ENCODE peak calls at places on chromosomes 7 and 10, in four cellular contexts. H, T, D and G are unnamed samples. For H3K4me1, the result is how much of the 10 kb centered on the place peaks cover.

GRCh38 chr7:122743211-122743610 is 40.5 kb upstream of the RNF148 start:
- DNase-seq in H (no peak), T (no peak), D (no peak), G (no peak)

GRCh38 chr10:11148131-11148530 is 130.5 kb downstream of the CELF2 start:
- DNase-seq in H (no peak), T (no peak), D (no peak), G (peak)

GRCh38 chr7:39720586-39720985 is 97.2 kb downstream of the RALA start:
- DNase-seq in H (no peak), T (peak), D (peak), G (no peak)

GRCh38 chr7:122304996-122305421 is 459 bp upstream of the FEZF1 start:
- DNase-seq in H (no peak), T (no peak), D (peak), G (no peak)

GRCh38 chr7:90216080-90216674 is 4.6 kb downstream of the STEAP2 start:
- DNase-seq in H (no peak), T (no peak), D (peak), G (no peak)

GRCh38 chr10:69425513-69426298 is 9.0 kb upstream of the TACR2 start:
- DNase-seq in H (no peak), T (peak), D (no peak), G (no peak)

GRCh38 chr10:73908853-73909611 is 1.9 kb upstream of the PLAU start:
- DNase-seq in H (peak), T (no peak), D (no peak), G (peak)

GRCh38 chr10:44763331-44763730 is 147.8 kb upstream of the TMEM72 start:
- DNase-seq in H (no peak), T (no peak), D (no peak), G (no peak)

GRCh38 chr7:36215017-36215621 is 62.1 kb downstream of the EEPD1 start:
- DNase-seq in H (no peak), T (no peak), D (peak), G (no peak)

GRCh38 chr7:128117691-128118090 is 86.5 kb upstream of the LRRC4 start:
- DNase-seq in H (no peak), T (no peak), D (no peak), G (no peak)

GRCh38 chr10:47150581-47150980 is 149.4 kb upstream of the GDF10 start:
- DNase-seq in H (no peak), T (no peak), D (no peak), G (no peak)

GRCh38 chr10:78805176-78805575 is 263.6 kb upstream of the ZMIZ1 start:
- DNase-seq in H (peak), T (no peak), D (no peak), G (peak)

GRCh38 chr10:3781458-3782098 is 3.4 kb downstream of the KLF6 start:
- DNase-seq in H (peak), T (peak), D (no peak), G (peak)

GRCh38 chr10:50431791-50432190 is 180.5 kb upstream of the ASAH2 start:
- DNase-seq in H (no peak), T (no peak), D (no peak), G (no peak)

GRCh38 chr10:71975891-71976725 is 11.9 kb downstream of the CHST3 start:
- DNase-seq in H (peak), T (no peak), D (no peak), G (no peak)

GRCh38 chr7:40682696-40683095 is 547.9 kb downstream of the SUGCT start:
- DNase-seq in H (no peak), T (no peak), D (no peak), G (no peak)

GRCh38 chr7:137151056-137151731 is 192.3 kb downstream of the PTN start:
- DNase-seq in H (no peak), T (no peak), D (no peak), G (no peak)

GRCh38 chr7:130854481-130854880 is 120.5 kb upstream of the KLF14 start:
- DNase-seq in H (no peak), T (no peak), D (no peak), G (no peak)

GRCh38 chr7:89607797-89608196 is 546.5 kb upstream of the STEAP1 start:
- DNase-seq in H (no peak), T (no peak), D (no peak), G (no peak)

GRCh38 chr7:157676001-157676400 is 339.2 kb downstream of the DNAJB6 start:
- DNase-seq in H (no peak), T (no peak), D (no peak), G (no peak)

GRCh38 chr10:11444148-11444516 is 167.3 kb downstream of the USP6NL start:
- DNase-seq in H (no peak), T (no peak), D (no peak), G (no peak)

GRCh38 chr10:58919927-58920654 is 256.4 kb upstream of the PHYHIPL start:
- DNase-seq in H (no peak), T (no peak), D (peak), G (no peak)

GRCh38 chr10:30422296-30422695 is 11.7 kb upstream of the MAP3K8 start:
- DNase-seq in H (no peak), T (no peak), D (no peak), G (no peak)

GRCh38 chr10:112963835-112964234 is 13.8 kb downstream of the TCF7L2 start:
- DNase-seq in H (no peak), T (no peak), D (no peak), G (no peak)
- H3K4me1 ChIP-seq in H (under half), T (under half), D (half or more), G (half or more)

DNA sequence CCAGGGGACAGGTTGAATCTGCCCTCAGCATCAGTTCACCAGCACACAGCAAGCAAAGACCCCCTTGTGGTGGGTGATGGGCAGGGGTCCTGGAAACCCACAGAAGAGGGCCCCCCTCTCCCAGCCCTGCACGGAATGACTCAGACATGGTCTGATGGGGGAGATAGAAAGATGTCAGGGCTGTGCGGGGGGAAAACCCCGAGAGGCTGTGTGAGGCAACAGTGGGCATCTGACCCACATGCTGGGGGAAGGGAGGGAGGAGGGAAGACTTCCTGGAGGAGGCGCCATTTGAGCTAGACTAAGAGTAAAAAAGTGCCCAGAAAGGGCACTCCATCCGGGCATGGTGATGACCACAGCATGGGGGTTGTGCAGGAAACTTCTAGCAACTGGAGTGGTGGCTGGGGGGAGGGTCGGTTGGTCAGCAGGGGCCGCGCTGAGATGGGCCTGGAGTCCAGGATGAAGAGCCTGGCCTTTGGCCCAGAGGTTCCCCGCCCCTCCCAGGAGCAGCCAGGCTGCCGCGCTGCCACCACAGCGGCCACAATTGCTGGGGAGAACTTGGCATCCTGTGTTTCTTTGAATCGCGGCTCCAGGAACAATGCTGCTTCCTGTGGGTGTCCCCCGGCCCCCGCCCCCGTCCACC is 2.5 kb downstream of the LFNG start:
- DNase-seq in H (no peak), T (peak), D (no peak), G (peak)
- H3K4me1 ChIP-seq in H (under half), T (half or more), D (half or more), G (half or more)

GRCh38 chr7:30467275-30467674 is 11.3 kb downstream of the NOD1 start:
- DNase-seq in H (no peak), T (no peak), D (no peak), G (no peak)
- H3K4me1 ChIP-seq in H (under half), T (under half), D (under half), G (under half)

GRCh38 chr7:47477191-47478016 is 104.5 kb downstream of the TNS3 start:
- DNase-seq in H (no peak), T (no peak), D (no peak), G (no peak)
- H3K4me1 ChIP-seq in H (under half), T (half or more), D (under half), G (under half)

GRCh38 chr10:24715246-24715769 is 8.4 kb downstream of the ARHGAP21 start:
- DNase-seq in H (no peak), T (no peak), D (no peak), G (no peak)
- H3K4me1 ChIP-seq in H (under half), T (half or more), D (under half), G (half or more)

GRCh38 chr10:96767611-96768010 is 47.3 kb upstream of the PIK3AP1 start:
- DNase-seq in H (no peak), T (no peak), D (no peak), G (no peak)

GRCh38 chr10:96764345-96764744 is 44.0 kb upstream of the PIK3AP1 start:
- DNase-seq in H (no peak), T (no peak), D (no peak), G (no peak)

GRCh38 chr10:96768136-96768535 is 47.8 kb upstream of the PIK3AP1 start:
- DNase-seq in H (no peak), T (no peak), D (no peak), G (no peak)

GRCh38 chr10:96770987-96771386 is 50.7 kb upstream of the PIK3AP1 start:
- DNase-seq in H (no peak), T (no peak), D (no peak), G (no peak)

GRCh38 chr10:96765406-96766240 is 45.3 kb upstream of the PIK3AP1 start:
- DNase-seq in H (peak), T (peak), D (peak), G (peak)
- H3K4me1 ChIP-seq in H (under half), T (under half), D (under half), G (under half)

DNA sequence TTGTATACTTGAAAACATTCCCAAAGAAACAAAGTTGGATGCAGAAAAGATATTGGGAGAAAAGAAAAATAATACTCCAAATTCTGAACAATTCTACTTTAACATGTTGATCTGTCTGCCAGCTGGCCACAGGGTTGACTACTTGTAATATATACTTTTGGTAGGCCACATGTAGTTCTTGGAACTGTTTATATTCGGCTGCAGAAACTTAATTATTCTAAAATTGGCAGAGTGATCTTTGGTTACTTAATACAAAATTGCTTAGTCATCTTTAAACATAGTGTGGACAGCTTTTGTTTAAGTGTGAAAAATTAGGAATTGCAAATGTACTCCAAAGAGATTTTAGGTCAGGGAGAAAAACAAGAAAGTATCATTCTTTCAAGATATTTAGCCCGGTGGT is 76.0 kb downstream of the CALD1 start:
- DNase-seq in H (no peak), T (no peak), D (no peak), G (no peak)
- H3K4me1 ChIP-seq in H (under half), T (under half), D (under half), G (half or more)

GRCh38 chr10:114650266-114650665 is 7.8 kb downstream of the ABLIM1 start:
- DNase-seq in H (no peak), T (no peak), D (no peak), G (no peak)
- H3K4me1 ChIP-seq in H (under half), T (under half), D (under half), G (half or more)

DNA sequence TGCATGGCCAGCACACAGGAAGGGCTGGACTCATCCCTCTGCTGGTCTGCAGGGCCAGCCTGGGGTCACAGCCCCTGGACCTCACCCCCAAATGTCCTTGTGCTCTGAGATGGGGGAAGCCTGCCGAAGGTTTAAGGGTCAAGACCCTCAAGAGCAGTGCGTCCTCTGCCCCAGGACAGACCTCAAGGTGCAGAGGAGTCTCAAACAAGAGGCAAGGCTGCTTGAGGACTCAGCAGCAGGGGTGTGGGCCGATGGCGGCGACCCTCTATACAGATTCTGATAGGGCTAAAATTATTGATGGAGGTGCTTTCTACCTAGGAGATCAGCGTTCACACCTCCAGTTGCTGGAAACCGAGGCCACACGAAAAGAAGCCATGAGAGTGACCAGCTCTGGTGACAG is 80.7 kb downstream of the ZRANB1 start:
- DNase-seq in H (no peak), T (no peak), D (no peak), G (no peak)
- H3K4me1 ChIP-seq in H (under half), T (under half), D (under half), G (half or more)